ENCODE peak calls at places on chromosomes 5 and 9, in five cellular contexts. E is heart left ventricle, N is coronary artery, H is GM23338, I is psoas muscle. B is an unnamed sample.
A peak's percentile ranks its signal among the peaks of the same experiment; 100 is the strongest.

GRCh38 chr9:99040911-99041582 is 63.9 kb upstream of the TGFBR1 start:
- DNase-seq in N (no peak), E (no peak), H (peak; percentile 8), I (no peak), B (peak; percentile 78)

GRCh38 chr9:68678430-68678829 is 26.6 kb upstream of the PIP5K1B start:
- DNase-seq in I (no peak), H (peak; percentile 73), N (no peak), E (peak; percentile 14), B (no peak)

GRCh38 chr5:149406979-149407306 is 27.9 kb upstream of the IL17B start:
- DNase-seq in H (no peak), I (no peak), E (no peak), N (no peak), B (no peak)

GRCh38 chr9:137028281-137029057 is 432 bp upstream of the ABCA2 start:
- DNase-seq in N (no peak), H (peak; percentile 78), E (peak; percentile 72), I (peak; percentile 79), B (peak; percentile 83)

GRCh38 chr9:135423725-135424124 is 55.9 kb upstream of the PPP1R26 start:
- DNase-seq in E (no peak), I (no peak), N (no peak), H (no peak), B (no peak)

GRCh38 chr5:68456756-68457217 is 241.2 kb downstream of the PIK3R1 start:
- DNase-seq in N (no peak), H (no peak), E (peak; percentile 47), I (no peak), B (peak; percentile 67)

GRCh38 chr9:123724211-123724831 is 205.6 kb downstream of the DENND1A start:
- DNase-seq in N (no peak), E (peak; percentile 16), H (peak; percentile 13), I (no peak), B (peak; percentile 57)

GRCh38 chr5:107331312-107331711 is 339.4 kb downstream of the EFNA5 start:
- DNase-seq in H (no peak), I (no peak), N (no peak), E (no peak), B (peak; percentile 9)

GRCh38 chr9:134807726-134808125 is 72.9 kb upstream of the FCN2 start:
- DNase-seq in E (peak; percentile 48), N (no peak), I (no peak), H (no peak), B (peak; percentile 64)

GRCh38 chr9:31719262-31719661 is 665.2 kb upstream of the ACO1 start:
- DNase-seq in N (no peak), H (no peak), E (no peak), I (no peak), B (no peak)

GRCh38 chr9:99824378-99825157 is 2.9 kb downstream of the NR4A3 start:
- DNase-seq in E (peak; percentile 24), H (peak; percentile 90), I (peak; percentile 59), N (peak; percentile 79), B (no peak)

GRCh38 chr5:98770911-98771322 is 2.5 kb upstream of the RGMB start:
- DNase-seq in E (no peak), N (no peak), I (no peak), H (no peak), B (no peak)

GRCh38 chr5:170169996-170170395 is 62.8 kb upstream of the C5orf58 start:
- DNase-seq in H (no peak), E (no peak), N (no peak), I (no peak), B (no peak)

GRCh38 chr9:133348763-133349573 is 950 bp downstream of the RPL7A start:
- DNase-seq in E (no peak), N (no peak), I (no peak), H (no peak), B (no peak)

GRCh38 chr9:123637596-123637939 is 281.6 kb downstream of the CRB2 start:
- DNase-seq in E (no peak), N (no peak), I (no peak), H (no peak), B (peak; percentile 8)

GRCh38 chr9:113528088-113528487 is 64.6 kb downstream of the RGS3 start:
- DNase-seq in I (no peak), H (no peak), N (no peak), E (no peak), B (no peak)

GRCh38 chr5:38207343-38207742 is 51.0 kb upstream of the EGFLAM start:
- DNase-seq in H (peak; percentile 68), N (no peak), I (no peak), E (no peak), B (no peak)

GRCh38 chr5:56480305-56481146 is 247.4 kb upstream of the ANKRD55 start:
- DNase-seq in N (peak; percentile 79), E (peak; percentile 85), H (peak; percentile 74), I (peak; percentile 76), B (peak; percentile 67)

GRCh38 chr9:69452110-69452780 is 127.2 kb downstream of the ENTREP1 start:
- DNase-seq in H (no peak), E (no peak), N (peak; percentile 45), I (no peak), B (peak; percentile 15)

GRCh38 chr5:151870820-151871219 is 53.8 kb downstream of the GLRA1 start:
- DNase-seq in H (no peak), N (no peak), I (no peak), E (no peak), B (peak; percentile 41)

GRCh38 chr5:154276932-154277331 is 86.4 kb downstream of the GALNT10 start:
- DNase-seq in H (no peak), E (peak; percentile 51), I (peak; percentile 69), N (peak; percentile 79), B (peak; percentile 90)

GRCh38 chr5:81207009-81207408 is 26.1 kb upstream of the CKMT2 start:
- DNase-seq in I (no peak), N (no peak), E (no peak), H (peak; percentile 72), B (no peak)

GRCh38 chr9:120066315-120066714 is 513.7 kb downstream of the CDK5RAP2 start:
- DNase-seq in I (no peak), E (no peak), N (no peak), H (no peak), B (no peak)

GRCh38 chr9:98370300-98370975 is 115.0 kb upstream of the TBC1D2 start:
- DNase-seq in I (no peak), E (no peak), H (no peak), N (no peak), B (no peak)

GRCh38 chr9:19201899-19202891 is 28.3 kb upstream of the DENND4C start:
- DNase-seq in I (no peak), E (no peak), N (no peak), H (peak; percentile 31), B (no peak)

GRCh38 chr9:108057421-108058136 is 568.0 kb upstream of the KLF4 start:
- DNase-seq in E (no peak), I (no peak), N (no peak), H (peak; percentile 10), B (peak; percentile 95)

GRCh38 chr5:112923148-112923917 is 1.3 kb upstream of the REEP5 start:
- DNase-seq in N (no peak), E (no peak), H (peak; percentile 23), I (no peak), B (no peak)

DNA sequence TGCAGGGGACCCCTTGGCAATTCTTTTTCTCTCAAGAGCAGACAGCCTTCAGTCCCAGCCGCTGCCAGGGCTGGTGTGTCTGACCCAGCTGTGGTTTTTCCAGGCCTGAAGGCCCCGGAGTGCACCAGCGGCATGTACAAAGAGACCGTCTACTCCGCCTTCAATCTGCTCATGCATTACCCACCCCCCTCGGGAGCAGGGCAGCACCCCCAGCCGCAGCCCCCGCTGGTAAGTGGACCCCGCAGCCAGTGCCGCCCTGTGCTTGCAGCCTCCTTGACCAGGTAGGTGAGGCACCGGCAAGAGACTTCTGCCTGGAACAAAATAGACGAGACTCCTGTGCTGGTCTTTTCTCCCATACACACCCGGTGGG is 1.3 kb downstream of the TCF7 start:
- DNase-seq in H (no peak), N (no peak), I (no peak), E (no peak), B (peak; percentile 30)
- H3K4me3 ChIP-seq in H (peak overlapping the region; percentile 86), N (peak overlapping the region; percentile 74), I (no peak overlapping the region), E (peak overlapping the region; percentile 63), B (no peak overlapping the region)

GRCh38 chr9:131733601-131734061 is 6.2 kb downstream of the RAPGEF1 start:
- DNase-seq in N (no peak), H (peak; percentile 44), I (peak; percentile 86), E (no peak), B (peak; percentile 82)
- H3K4me3 ChIP-seq in N (peak overlapping the region; percentile 35), H (no peak overlapping the region), I (no peak overlapping the region), E (no peak overlapping the region), B (no peak overlapping the region)

DNA sequence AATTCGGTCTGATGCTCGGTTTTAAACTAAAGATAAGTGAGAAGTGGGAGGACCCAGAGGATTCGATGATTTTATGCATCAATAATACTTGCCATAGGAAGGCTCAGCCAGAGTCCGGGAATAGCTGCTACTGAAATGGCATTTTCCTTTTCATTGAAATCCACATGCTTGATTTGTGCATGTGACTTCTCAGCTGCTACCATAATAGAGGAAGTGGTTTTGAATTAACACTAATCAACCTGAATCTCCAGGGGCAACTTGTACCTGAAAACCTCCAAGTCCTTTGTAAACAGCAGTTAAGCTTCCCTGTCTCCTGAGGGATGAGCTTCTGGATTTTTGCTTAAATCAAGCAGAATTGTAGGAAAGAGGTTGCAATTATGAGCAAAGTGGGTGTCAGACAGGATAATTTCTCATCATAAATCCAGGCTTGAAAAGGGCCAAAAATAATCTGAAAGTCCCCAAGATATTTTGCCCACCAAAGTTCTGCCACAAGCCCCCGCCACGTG is 124.9 kb downstream of the PPP2R2B start:
- DNase-seq in N (no peak), H (peak; percentile 13), I (no peak), E (no peak), B (no peak)
- H3K4me3 ChIP-seq in N (no peak overlapping the region), H (no peak overlapping the region), I (no peak overlapping the region), E (no peak overlapping the region), B (no peak overlapping the region)

DNA sequence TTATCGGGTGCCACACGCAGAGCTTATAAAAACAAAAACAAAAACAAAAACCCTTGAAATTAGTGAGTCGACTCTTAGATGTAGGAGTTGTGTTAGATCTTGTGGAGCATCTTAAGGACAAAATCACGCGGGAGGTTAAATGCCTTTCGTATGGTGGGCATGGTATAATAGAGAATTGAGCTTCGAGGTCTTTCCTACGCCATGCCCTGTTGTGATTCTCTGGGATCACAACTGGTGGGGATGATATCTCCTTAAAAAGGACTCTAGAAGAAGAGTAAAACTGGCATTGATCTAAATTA is 773 bp upstream of the ELL2 start:
- DNase-seq in E (no peak), N (no peak), H (no peak), I (no peak), B (no peak)
- H3K4me3 ChIP-seq in E (peak overlapping the region; percentile 89), N (peak overlapping the region; percentile 98), H (peak overlapping the region; percentile 77), I (peak overlapping the region; percentile 94), B (peak overlapping the region; percentile 90)

GRCh38 chr9:83219154-83219923 is 156.4 kb upstream of the RASEF start:
- DNase-seq in E (peak; percentile 84), N (no peak), I (peak; percentile 86), H (peak; percentile 96), B (peak; percentile 80)

GRCh38 chr9:83220737-83221136 is 157.8 kb upstream of the RASEF start:
- DNase-seq in I (no peak), H (no peak), N (no peak), E (no peak), B (peak; percentile 88)

GRCh38 chr9:83218411-83219090 is 155.6 kb upstream of the RASEF start:
- DNase-seq in N (no peak), H (no peak), E (no peak), I (no peak), B (no peak)

GRCh38 chr9:83219924-83220438 is 157.0 kb upstream of the RASEF start:
- DNase-seq in E (no peak), N (no peak), I (no peak), H (peak; percentile 26), B (no peak)
- H3K4me3 ChIP-seq in E (peak overlapping the region; percentile 59), N (peak overlapping the region; percentile 85), I (peak overlapping the region; percentile 73), H (peak overlapping the region; percentile 71), B (peak overlapping the region; percentile 81)